ENCODE peak calls at places on chromosomes 5 and 9, in six cellular contexts. A, N, S, J, Q and F are unnamed samples.

GRCh38 chr5:89147026-89147425 is 264.0 kb upstream of the MEF2C start:
- DNase-seq in J (no peak), Q (no peak), N (no peak), S (no peak), A (no peak), F (no peak)

GRCh38 chr5:139885172-139885856 is 89.7 kb downstream of the PSD2 start:
- DNase-seq in A (no peak), N (no peak), Q (no peak), J (no peak), S (no peak), F (no peak)

GRCh38 chr9:132572921-132573320 is 9.5 kb upstream of the BARHL1 start:
- DNase-seq in N (no peak), A (no peak), J (peak; percentile 72), Q (no peak), S (no peak), F (no peak)

GRCh38 chr9:96453625-96454024 is 3.7 kb downstream of the HABP4 start:
- DNase-seq in A (no peak), Q (no peak), S (no peak), J (no peak), N (no peak), F (peak; percentile 12)

GRCh38 chr5:151108566-151108965 is 27.7 kb upstream of the TNIP1 start:
- DNase-seq in S (no peak), A (no peak), N (peak; percentile 87), Q (no peak), J (no peak), F (no peak)

GRCh38 chr9:108622467-108622866 is 233.3 kb downstream of the ACTL7B start:
- DNase-seq in Q (no peak), A (no peak), J (no peak), N (no peak), S (no peak), F (no peak)

GRCh38 chr9:79477241-79477830 is 94.4 kb upstream of the TLE4 start:
- DNase-seq in A (no peak), S (no peak), N (no peak), J (no peak), Q (no peak), F (no peak)

GRCh38 chr5:39164016-39164415 is 55.3 kb downstream of the FYB1 start:
- DNase-seq in N (no peak), J (no peak), Q (no peak), S (no peak), A (no peak), F (no peak)

GRCh38 chr5:43033845-43034590 is 6.1 kb downstream of the ANXA2R start:
- DNase-seq in N (no peak), A (no peak), S (no peak), J (no peak), Q (no peak), F (no peak)

GRCh38 chr5:9149988-9150387 is 395.9 kb downstream of the SEMA5A start:
- DNase-seq in A (no peak), J (no peak), S (no peak), Q (no peak), N (no peak), F (no peak)

GRCh38 chr9:120531683-120532300 is 48.2 kb downstream of the CDK5RAP2 start:
- DNase-seq in A (no peak), N (no peak), Q (peak; percentile 27), J (peak; percentile 44), S (no peak), F (peak; percentile 5)

GRCh38 chr9:88477300-88477751 is 57.7 kb upstream of the NXNL2 start:
- DNase-seq in A (no peak), J (no peak), S (no peak), N (no peak), Q (no peak), F (no peak)

GRCh38 chr5:42225009-42225408 is 198.2 kb upstream of the GHR start:
- DNase-seq in J (no peak), S (no peak), Q (no peak), N (no peak), A (no peak), F (no peak)

GRCh38 chr5:140176028-140176382 is 1.0 kb downstream of the CYSTM1 start:
- DNase-seq in J (no peak), A (no peak), N (no peak), Q (no peak), S (no peak), F (no peak)

GRCh38 chr9:128101231-128101641 is 26.3 kb downstream of the PTGES2 start:
- DNase-seq in A (peak; percentile 17), J (no peak), Q (no peak), S (no peak), N (no peak), F (no peak)
- H3K4me3 ChIP-seq in A (no peak overlapping the region), J (no peak overlapping the region), Q (no peak overlapping the region), S (no peak overlapping the region), N (no peak overlapping the region), F (no peak overlapping the region)

GRCh38 chr5:55220433-55221185 is 6.5 kb downstream of the MCIDAS start:
- DNase-seq in J (peak; percentile 78), A (no peak), Q (no peak), N (no peak), S (peak; percentile 64), F (no peak)
- TF ChIP-seq CTCF in J (peak; percentile 67), A (no peak), Q (no peak), N (no peak), S (no peak), F (no peak)

DNA sequence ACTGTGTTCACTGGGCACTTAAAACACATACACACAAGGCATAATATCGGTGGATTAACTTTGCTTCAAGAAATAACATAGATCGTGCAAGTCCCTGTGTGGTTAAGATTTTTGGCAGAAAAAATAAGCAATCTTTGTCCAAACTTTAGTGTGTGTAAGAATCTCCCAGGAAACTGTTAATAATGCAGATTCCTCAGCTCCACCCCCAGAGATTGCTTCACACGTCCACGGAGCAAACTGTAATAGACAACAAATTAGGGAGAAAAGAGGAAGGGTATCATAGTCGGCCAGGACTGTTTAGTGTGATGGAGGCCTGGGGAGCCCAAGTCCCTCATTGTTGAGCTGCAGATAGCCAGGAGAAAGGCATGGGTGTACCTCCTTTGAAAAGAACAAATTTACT is 84.8 kb downstream of the PJA2 start:
- DNase-seq in A (no peak), S (no peak), Q (no peak), J (no peak), N (no peak), F (no peak)
- H3K4me3 ChIP-seq in A (no peak overlapping the region), S (no peak overlapping the region), Q (no peak overlapping the region), J (no peak overlapping the region), N (no peak overlapping the region), F (no peak overlapping the region)

GRCh38 chr5:18024542-18024941 is 390.3 kb downstream of the TAF11L14 start:
- DNase-seq in J (no peak), Q (no peak), A (no peak), N (no peak), S (no peak), F (no peak)
- TF ChIP-seq CTCF in J (no peak), Q (no peak), A (no peak), N (no peak), S (no peak), F (no peak)

GRCh38 chr5:172179032-172179989 is 8.7 kb downstream of the STK10 start:
- DNase-seq in A (peak; percentile 35), S (no peak), Q (no peak), N (no peak), J (no peak), F (peak; percentile 85)

GRCh38 chr5:172175263-172175719 is 12.7 kb downstream of the STK10 start:
- DNase-seq in J (no peak), S (peak; percentile 63), A (peak; percentile 70), N (peak; percentile 74), Q (no peak), F (peak; percentile 93)

GRCh38 chr5:172177232-172177631 is 10.8 kb downstream of the STK10 start:
- DNase-seq in Q (no peak), S (no peak), J (no peak), N (no peak), A (no peak), F (no peak)

GRCh38 chr5:172180936-172181335 is 7.1 kb downstream of the STK10 start:
- DNase-seq in Q (no peak), J (no peak), A (no peak), S (no peak), N (no peak), F (no peak)

GRCh38 chr5:172178301-172179031 is 9.6 kb downstream of the STK10 start:
- DNase-seq in Q (no peak), J (no peak), A (no peak), S (peak; percentile 86), N (no peak), F (peak; percentile 79)
- H3K4me3 ChIP-seq in Q (no peak overlapping the region), J (no peak overlapping the region), A (no peak overlapping the region), S (no peak overlapping the region), N (no peak overlapping the region), F (peak overlapping the region; percentile 53)

DNA sequence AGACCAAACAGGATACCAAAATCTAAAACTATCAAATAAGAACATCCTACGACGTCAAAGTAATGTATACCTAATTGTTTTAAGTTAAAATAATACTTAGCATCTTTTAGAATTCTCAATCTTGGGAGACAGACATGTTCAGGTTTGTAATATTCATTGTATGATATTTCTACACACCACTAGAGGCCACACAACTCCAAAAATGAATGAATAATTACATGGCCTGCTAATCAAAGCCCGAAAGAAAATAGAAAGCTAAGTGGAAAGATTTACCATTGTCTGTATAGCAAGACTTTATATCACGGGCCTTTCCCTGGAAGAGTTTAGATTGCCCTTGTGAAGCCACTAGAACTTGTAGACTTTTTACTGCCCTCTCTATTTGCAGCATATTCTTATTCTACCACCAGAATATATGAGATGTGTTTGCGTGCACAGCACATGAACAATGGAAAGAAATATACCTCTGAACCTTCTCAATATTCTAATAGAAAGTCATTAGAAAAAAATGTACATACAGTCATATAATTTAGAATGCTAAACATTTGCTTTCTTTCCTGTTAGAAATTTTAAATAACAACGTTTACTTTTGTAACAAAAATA is 380.1 kb upstream of the NUDT12 start:
- DNase-seq in A (no peak), J (no peak), Q (no peak), N (no peak), S (no peak), F (no peak)
- TF ChIP-seq CTCF in A (no peak), J (no peak), Q (peak; percentile 45), N (no peak), S (no peak), F (no peak)